ENCODE peak calls at places on chromosomes 11 and 22, in four cellular contexts. T is IMR-90, W is NB4, O is psoas muscle. G is an unnamed sample.

GRCh38 chr22:41285441-41285819 is 557 bp downstream of the RANGAP1 start:
- DNase-seq in O (peak), W (peak), T (peak), G (peak)

GRCh38 chr22:29325356-29325755 is 9.9 kb upstream of the RASL10A start:
- DNase-seq in O (no peak), T (no peak), W (no peak), G (no peak)

GRCh38 chr11:132744771-132745170 is 787.5 kb downstream of the OPCML start:
- DNase-seq in O (no peak), W (no peak), T (peak), G (peak)

GRCh38 chr11:28743101-28743550 is 634.9 kb downstream of the METTL15 start:
- DNase-seq in W (no peak), T (peak), O (no peak), G (no peak)

GRCh38 chr11:134266841-134267251 is 9.3 kb upstream of the GLB1L3 start:
- DNase-seq in O (no peak), T (peak), W (no peak), G (peak)

GRCh38 chr22:49976439-49977175 is 16.0 kb downstream of the PIM3 start:
- DNase-seq in W (peak), T (no peak), O (no peak), G (no peak)

GRCh38 chr11:103648670-103649400 is 387.6 kb upstream of the DDI1 start:
- DNase-seq in W (no peak), T (peak), O (no peak), G (peak)

GRCh38 chr11:62842171-62842717 is 2.9 kb upstream of the WDR74 start:
- DNase-seq in O (peak), T (no peak), W (peak), G (no peak)

GRCh38 chr11:78821371-78822306 is 247.0 kb upstream of the NARS2 start:
- DNase-seq in T (peak), W (no peak), O (no peak), G (peak)

GRCh38 chr11:114291381-114291780 is 4.8 kb upstream of the NNMT start:
- DNase-seq in T (peak), W (no peak), O (no peak), G (peak)

GRCh38 chr11:32796425-32796824 is 2.0 kb upstream of the CCDC73 start:
- DNase-seq in O (no peak), W (no peak), T (no peak), G (no peak)

GRCh38 chr22:49192180-49192856 is 635.4 kb downstream of the BRD1 start:
- DNase-seq in T (no peak), W (no peak), O (peak), G (no peak)

GRCh38 chr22:31341386-31342088 is 4.6 kb downstream of the PATZ1 start:
- DNase-seq in W (no peak), T (no peak), O (no peak), G (no peak)

GRCh38 chr22:31339148-31339832 is 6.9 kb downstream of the PATZ1 start:
- DNase-seq in T (no peak), W (no peak), O (no peak), G (no peak)

GRCh38 chr22:31340765-31341247 is 5.3 kb downstream of the PATZ1 start:
- DNase-seq in O (no peak), T (no peak), W (no peak), G (no peak)

GRCh38 chr22:31342389-31343125 is 3.6 kb downstream of the PATZ1 start:
- DNase-seq in O (no peak), T (no peak), W (peak), G (no peak)

GRCh38 chr22:31340360-31340759 is 5.8 kb downstream of the PATZ1 start:
- DNase-seq in W (no peak), T (no peak), O (no peak), G (no peak)
- H3K4me3 ChIP-seq in W (no peak), T (no peak), O (no peak), G (no peak)

DNA sequence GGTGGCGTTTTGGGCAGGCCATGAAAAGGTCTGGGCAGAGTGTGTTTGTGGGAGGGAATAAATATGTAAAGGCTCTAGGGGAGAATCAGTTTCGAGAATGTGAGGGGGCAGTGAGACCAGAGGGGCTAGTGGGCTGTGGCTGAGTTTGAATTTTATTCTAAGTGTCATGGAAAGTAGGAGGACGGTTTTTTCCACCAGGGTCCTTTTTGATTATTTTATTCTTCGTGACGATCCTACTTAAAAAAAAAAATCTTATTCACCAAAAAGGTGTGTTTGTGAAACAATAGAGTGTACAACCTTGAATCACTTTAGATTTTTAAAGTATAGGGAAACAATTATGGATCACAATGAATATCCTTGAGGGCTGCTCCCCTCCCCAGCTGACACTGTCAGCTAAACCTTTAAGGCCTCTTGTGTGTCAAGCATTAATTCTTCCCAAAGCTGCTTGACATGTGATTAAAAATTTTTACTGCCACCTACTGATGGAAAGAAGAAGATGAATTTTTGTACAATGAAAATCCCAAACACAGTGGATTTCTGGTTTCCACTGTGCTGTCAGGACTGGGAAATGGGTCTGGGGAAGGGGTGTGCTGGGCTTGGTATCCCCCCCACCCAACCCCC is 107.5 kb upstream of the OR4B1 start:
- DNase-seq in O (no peak), T (peak), W (peak), G (peak)
- TF ChIP-seq CTCF in O (peak), T (peak), W (no peak), G (peak)

GRCh38 chr22:33666249-33666648 is 254.0 kb downstream of the LARGE1 start:
- DNase-seq in T (no peak), W (no peak), O (no peak), G (no peak)

DNA sequence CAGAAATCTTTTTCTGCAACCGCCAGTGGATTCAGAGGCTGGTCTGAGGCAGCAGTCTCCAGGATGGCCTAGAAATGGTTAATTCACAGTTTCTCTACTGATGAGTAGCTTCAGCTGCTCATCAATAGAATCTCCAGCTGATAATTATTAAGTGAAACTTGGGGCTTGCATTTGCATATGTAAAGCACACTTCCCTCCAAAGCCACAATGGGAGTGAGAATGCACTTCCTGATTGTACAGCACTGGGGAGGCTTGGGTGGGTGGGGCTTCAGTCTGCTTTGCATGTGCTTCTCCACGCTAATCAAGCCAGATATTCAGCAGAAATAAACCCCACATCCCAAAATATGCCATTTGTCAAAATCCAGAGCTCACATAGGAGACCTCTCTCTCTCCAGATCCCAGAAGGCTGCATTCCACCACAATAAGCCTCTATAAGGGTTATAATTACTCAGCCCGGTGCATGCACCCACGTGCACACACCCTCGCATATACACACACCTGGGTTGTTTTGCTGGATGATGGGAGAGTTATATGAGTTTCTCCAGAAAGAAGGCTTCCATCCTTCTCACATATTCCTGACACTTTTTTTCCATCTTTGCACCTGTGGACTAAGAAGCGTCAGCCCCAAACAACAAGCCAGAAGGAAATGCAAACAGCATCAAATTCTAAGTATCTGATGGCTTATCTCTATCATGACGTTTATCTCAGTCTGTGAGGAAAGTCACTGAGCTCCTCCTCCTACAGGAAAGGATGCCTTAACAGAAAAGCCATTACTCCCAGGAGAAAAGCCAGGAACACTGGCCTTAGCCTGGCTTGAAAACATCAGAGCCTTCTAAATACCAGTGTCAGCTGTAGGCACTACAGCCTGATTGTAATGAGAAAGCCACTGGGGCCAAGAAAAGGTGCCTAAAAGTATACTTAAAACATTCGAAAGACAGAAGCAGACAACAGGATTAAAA is 253.3 kb downstream of the LARGE1 start:
- DNase-seq in O (no peak), T (no peak), W (peak), G (no peak)
- H3K4me3 ChIP-seq in O (no peak), T (no peak), W (no peak), G (no peak)

DNA sequence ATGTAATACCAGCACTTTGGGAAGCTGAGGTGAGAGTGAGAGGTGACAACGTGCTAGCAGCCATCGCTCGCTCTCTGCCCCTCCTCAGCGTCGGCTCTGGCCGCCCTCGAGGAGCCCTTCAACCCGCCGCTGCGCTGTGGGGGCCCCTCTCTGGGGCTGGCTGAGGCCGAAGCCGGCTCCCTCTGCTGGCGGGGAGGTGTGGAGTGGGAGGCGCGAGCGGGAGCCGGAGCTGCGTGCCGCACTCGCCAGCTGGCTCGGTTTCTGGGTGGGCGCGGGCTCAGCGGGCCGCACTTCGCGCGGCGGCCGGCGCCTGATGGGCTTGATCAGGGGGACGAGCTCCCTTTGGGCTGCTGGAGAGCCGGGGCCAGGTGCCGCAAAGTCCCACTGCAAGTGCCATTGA is 98.9 kb upstream of the UBASH3B start:
- DNase-seq in W (no peak), O (peak), T (no peak), G (peak)
- TF ChIP-seq CTCF in W (no peak), O (no peak), T (peak), G (peak)

DNA sequence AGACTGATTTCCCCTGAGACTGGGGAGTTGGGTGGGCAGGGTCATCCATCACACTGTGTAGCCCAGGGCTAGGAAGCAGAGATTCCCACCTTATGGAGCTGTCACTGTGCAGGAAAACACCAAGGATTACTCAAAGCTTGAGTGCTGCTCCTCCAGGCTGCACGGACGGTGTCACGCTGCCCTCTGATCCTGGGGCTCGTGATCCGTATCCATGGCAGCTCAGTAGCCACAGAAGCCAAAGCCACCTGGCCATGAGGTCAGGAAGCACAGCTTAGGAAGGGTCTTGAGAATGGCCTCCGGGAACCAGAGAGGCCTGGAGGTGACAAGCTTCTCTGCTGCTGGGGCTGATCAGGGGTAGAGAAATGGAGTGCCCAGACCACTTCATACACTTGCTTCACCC is 112.2 kb upstream of the CSNK2A3 start:
- DNase-seq in O (no peak), W (no peak), T (no peak), G (no peak)
- H3K4me3 ChIP-seq in O (no peak), W (no peak), T (no peak), G (no peak)

GRCh38 chr22:39303892-39304671 is 15.3 kb downstream of the RPL3 start:
- DNase-seq in T (no peak), O (peak), W (no peak), G (no peak)

GRCh38 chr22:39309364-39309861 is 10.0 kb downstream of the RPL3 start:
- DNase-seq in O (no peak), T (no peak), W (no peak), G (peak)

GRCh38 chr22:39308614-39309363 is 10.6 kb downstream of the RPL3 start:
- DNase-seq in W (peak), T (peak), O (peak), G (peak)

GRCh38 chr22:39303358-39303757 is 16.1 kb downstream of the RPL3 start:
- DNase-seq in O (no peak), T (no peak), W (no peak), G (no peak)

DNA sequence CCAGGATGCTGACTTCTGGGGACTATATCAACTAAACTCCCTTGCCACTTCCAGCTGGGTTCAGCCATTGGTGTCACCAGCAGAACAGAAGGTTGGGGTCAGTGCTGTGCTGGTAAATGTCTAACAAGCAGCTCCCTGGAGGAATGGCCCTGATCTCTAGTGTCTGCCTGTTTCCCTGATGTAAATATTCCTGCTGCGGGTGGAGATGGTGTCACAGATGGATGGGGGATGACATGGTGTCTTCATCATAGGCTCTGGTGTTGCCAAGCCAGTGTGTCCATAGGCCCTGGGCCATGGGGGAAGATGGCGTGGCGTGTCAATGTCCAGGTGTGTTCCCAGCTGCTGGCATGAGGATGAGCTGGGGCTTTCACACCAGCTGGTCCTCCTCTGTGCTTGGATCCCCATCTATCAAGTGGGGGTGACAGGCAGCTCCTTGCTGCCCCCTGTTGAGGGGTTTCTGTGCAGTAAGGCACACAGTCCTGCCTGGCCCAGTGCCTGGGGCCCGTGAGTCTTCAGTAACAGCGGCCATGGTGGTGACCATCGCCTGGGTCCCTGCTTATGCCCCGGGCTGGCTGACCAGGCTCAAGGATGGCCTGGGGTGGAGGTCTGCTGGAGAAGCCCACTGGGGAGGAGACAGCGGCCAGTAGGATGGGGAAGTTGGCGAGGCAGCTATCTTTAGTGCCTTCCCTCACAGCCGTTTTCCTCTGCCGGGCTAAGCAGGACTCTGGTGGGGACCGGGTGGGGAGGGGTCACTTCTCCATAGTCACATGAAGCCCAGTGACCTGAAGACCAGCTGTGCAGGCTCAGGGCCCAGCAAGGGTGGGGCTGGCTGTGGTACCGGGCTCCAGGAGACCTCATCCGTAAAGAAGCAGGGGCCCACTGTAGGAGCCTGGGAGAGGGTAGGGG is 12.7 kb downstream of the RPL3 start:
- DNase-seq in T (no peak), O (no peak), W (peak), G (no peak)
- TF ChIP-seq CTCF in T (peak), O (peak), W (peak), G (peak)

GRCh38 chr11:37512156-37512780 is 914.2 kb upstream of the RAG2 start:
- DNase-seq in O (no peak), W (no peak), T (no peak), G (no peak)
- H3K4me3 ChIP-seq in O (no peak), W (no peak), T (no peak), G (no peak)

DNA sequence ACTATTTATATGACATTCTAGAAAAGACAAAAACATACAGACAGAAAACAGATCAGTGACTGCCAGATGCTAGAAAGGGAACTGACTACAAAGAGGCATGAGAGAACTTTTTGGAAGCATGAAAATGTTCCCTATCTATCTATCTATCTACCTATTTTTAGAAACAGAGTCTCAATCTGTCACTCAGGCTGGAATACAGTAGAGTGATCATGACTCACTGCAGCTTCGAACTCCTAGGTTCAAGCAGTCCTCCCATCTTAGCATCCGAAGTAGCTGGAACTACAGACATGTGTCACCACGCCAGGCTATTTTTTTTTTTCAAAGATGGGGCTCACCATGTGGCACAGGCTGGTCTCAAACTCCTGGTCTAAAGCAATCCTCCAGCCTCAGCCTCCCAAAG is 6.9 kb downstream of the SBF2 start:
- DNase-seq in W (no peak), O (no peak), T (peak), G (no peak)
- TF ChIP-seq CTCF in W (no peak), O (no peak), T (no peak), G (no peak)

GRCh38 chr11:847876-848275 is 5.2 kb downstream of the TSPAN4 start:
- DNase-seq in O (no peak), T (no peak), W (no peak), G (no peak)

GRCh38 chr11:844693-845644 is 2.3 kb downstream of the TSPAN4 start:
- DNase-seq in W (peak), O (peak), T (peak), G (peak)

GRCh38 chr11:843818-844692 is 1.4 kb downstream of the TSPAN4 start:
- DNase-seq in W (no peak), O (peak), T (peak), G (peak)

GRCh38 chr11:846496-847098 is 3.9 kb downstream of the TSPAN4 start:
- DNase-seq in T (peak), W (no peak), O (no peak), G (peak)

DNA sequence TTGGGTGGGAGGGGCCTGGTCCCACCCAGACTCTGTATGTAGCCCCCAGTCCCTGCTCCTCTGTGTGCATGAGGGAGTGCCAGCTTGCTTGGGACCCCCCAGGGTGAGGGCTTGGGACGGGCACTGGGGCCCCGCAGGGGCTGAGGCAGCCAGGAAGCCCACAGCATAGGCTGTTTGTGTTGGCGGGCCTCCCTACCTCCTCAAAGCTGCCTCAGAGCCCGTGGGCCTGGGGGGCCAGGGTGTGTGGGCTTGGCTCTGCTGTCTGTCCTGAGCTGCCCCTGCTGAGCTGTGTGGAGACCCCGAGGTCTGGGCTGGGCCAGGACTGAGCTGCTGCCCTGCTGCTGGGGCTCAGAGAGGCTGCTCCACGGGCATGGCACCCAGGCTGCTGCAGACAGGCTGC is 3.2 kb downstream of the TSPAN4 start:
- DNase-seq in T (no peak), W (no peak), O (no peak), G (no peak)
- H3K4me3 ChIP-seq in T (no peak), W (no peak), O (no peak), G (peak)

GRCh38 chr11:3217751-3218482 is 696 bp downstream of the MRGPRG start:
- DNase-seq in T (no peak), O (no peak), W (no peak), G (no peak)
- TF ChIP-seq CTCF in T (no peak), O (no peak), W (no peak), G (no peak)